ENCODE peak calls at places on chromosome X, in seven cellular contexts. One of them, this sample, is unnamed.
A peak's percentile ranks its signal among the peaks of the same experiment; 100 is the strongest.

GRCh38 chrX:129530410-129530809 is 7.1 kb upstream of the SMARCA1 start:
- DNase-seq in lung: no peak
- DNase-seq in tibial artery: no peak
- DNase-seq in upper lobe of right lung: no peak
- DNase-seq in A673: no peak
- DNase-seq in heart right ventricle: no peak
- DNase-seq in PC-3: no peak
- DNase-seq in this sample: no peak

GRCh38 chrX:77415161-77415560 is 32.0 kb upstream of the FGF16 start:
- DNase-seq in tibial artery: no peak
- DNase-seq in PC-3: peak; percentile 44
- DNase-seq in upper lobe of right lung: no peak
- DNase-seq in A673: peak; percentile 3
- DNase-seq in lung: no peak
- DNase-seq in heart right ventricle: no peak
- DNase-seq in this sample: no peak

GRCh38 chrX:67777148-67777547 is 233.3 kb downstream of the AR start:
- DNase-seq in heart right ventricle: no peak
- DNase-seq in upper lobe of right lung: no peak
- DNase-seq in lung: no peak
- DNase-seq in A673: no peak
- DNase-seq in PC-3: no peak
- DNase-seq in tibial artery: no peak
- DNase-seq in this sample: no peak

GRCh38 chrX:100695991-100696390 is 35.9 kb downstream of the SYTL4 start:
- DNase-seq in A673: no peak
- DNase-seq in PC-3: peak; percentile 69
- DNase-seq in heart right ventricle: no peak
- DNase-seq in upper lobe of right lung: no peak
- DNase-seq in tibial artery: no peak
- DNase-seq in lung: no peak
- DNase-seq in this sample: no peak

GRCh38 chrX:38959736-38960534 is 158.7 kb downstream of the MID1IP1 start:
- DNase-seq in lung: no peak
- DNase-seq in upper lobe of right lung: no peak
- DNase-seq in heart right ventricle: peak; percentile 9
- DNase-seq in tibial artery: no peak
- DNase-seq in A673: no peak
- DNase-seq in PC-3: no peak
- DNase-seq in this sample: no peak

GRCh38 chrX:331145-331771 is 12.7 kb upstream of the GTPBP6 start:
- DNase-seq in lung: no peak
- DNase-seq in tibial artery: peak; percentile 65
- DNase-seq in heart right ventricle: no peak
- DNase-seq in A673: peak; percentile 56
- DNase-seq in PC-3: peak; percentile 16
- DNase-seq in upper lobe of right lung: peak; percentile 64
- DNase-seq in this sample: peak; percentile 40

GRCh38 chrX:17707731-17708130 is 29.6 kb upstream of the SCML1 start:
- DNase-seq in A673: no peak
- DNase-seq in heart right ventricle: no peak
- DNase-seq in tibial artery: no peak
- DNase-seq in upper lobe of right lung: no peak
- DNase-seq in lung: no peak
- DNase-seq in PC-3: no peak
- DNase-seq in this sample: no peak

GRCh38 chrX:102808336-102808735 is 87.8 kb downstream of the GPRASP3 start:
- DNase-seq in upper lobe of right lung: no peak
- DNase-seq in tibial artery: no peak
- DNase-seq in PC-3: peak; percentile 2
- DNase-seq in A673: no peak
- DNase-seq in heart right ventricle: no peak
- DNase-seq in lung: no peak
- DNase-seq in this sample: no peak

GRCh38 chrX:44898411-44899221 is 25.6 kb downstream of the KDM6A start:
- DNase-seq in PC-3: no peak
- DNase-seq in tibial artery: no peak
- DNase-seq in upper lobe of right lung: no peak
- DNase-seq in A673: no peak
- DNase-seq in lung: no peak
- DNase-seq in heart right ventricle: no peak
- DNase-seq in this sample: no peak

GRCh38 chrX:123339201-123339905 is 155.3 kb downstream of the GRIA3 start:
- DNase-seq in A673: no peak
- DNase-seq in upper lobe of right lung: no peak
- DNase-seq in tibial artery: no peak
- DNase-seq in PC-3: peak; percentile 39
- DNase-seq in lung: no peak
- DNase-seq in heart right ventricle: no peak
- DNase-seq in this sample: no peak

GRCh38 chrX:65463550-65463949 is 71.0 kb downstream of the LAS1L start:
- DNase-seq in upper lobe of right lung: no peak
- DNase-seq in tibial artery: no peak
- DNase-seq in lung: no peak
- DNase-seq in PC-3: no peak
- DNase-seq in A673: no peak
- DNase-seq in heart right ventricle: no peak
- DNase-seq in this sample: no peak

GRCh38 chrX:112614640-112615039 is 65.1 kb downstream of the LHFPL1 start:
- DNase-seq in A673: no peak
- DNase-seq in tibial artery: no peak
- DNase-seq in lung: no peak
- DNase-seq in upper lobe of right lung: no peak
- DNase-seq in PC-3: no peak
- DNase-seq in heart right ventricle: no peak
- DNase-seq in this sample: no peak

GRCh38 chrX:139831689-139832456 is 101.0 kb downstream of the ATP11C start:
- DNase-seq in upper lobe of right lung: no peak
- DNase-seq in tibial artery: no peak
- DNase-seq in A673: peak; percentile 79
- DNase-seq in PC-3: peak; percentile 67
- DNase-seq in lung: no peak
- DNase-seq in heart right ventricle: peak; percentile 12
- DNase-seq in this sample: peak; percentile 8

GRCh38 chrX:139832728-139833309 is 100.0 kb downstream of the ATP11C start:
- DNase-seq in tibial artery: no peak
- DNase-seq in A673: no peak
- DNase-seq in lung: no peak
- DNase-seq in upper lobe of right lung: no peak
- DNase-seq in PC-3: peak; percentile 28
- DNase-seq in heart right ventricle: no peak
- DNase-seq in this sample: no peak

GRCh38 chrX:139828830-139829229 is 104.0 kb downstream of the ATP11C start:
- DNase-seq in lung: no peak
- DNase-seq in A673: no peak
- DNase-seq in upper lobe of right lung: no peak
- DNase-seq in PC-3: no peak
- DNase-seq in heart right ventricle: no peak
- DNase-seq in tibial artery: no peak
- DNase-seq in this sample: no peak

GRCh38 chrX:139828037-139828436 is 104.8 kb downstream of the ATP11C start:
- DNase-seq in tibial artery: no peak
- DNase-seq in PC-3: no peak
- DNase-seq in lung: no peak
- DNase-seq in upper lobe of right lung: no peak
- DNase-seq in A673: no peak
- DNase-seq in heart right ventricle: no peak
- DNase-seq in this sample: no peak

DNA sequence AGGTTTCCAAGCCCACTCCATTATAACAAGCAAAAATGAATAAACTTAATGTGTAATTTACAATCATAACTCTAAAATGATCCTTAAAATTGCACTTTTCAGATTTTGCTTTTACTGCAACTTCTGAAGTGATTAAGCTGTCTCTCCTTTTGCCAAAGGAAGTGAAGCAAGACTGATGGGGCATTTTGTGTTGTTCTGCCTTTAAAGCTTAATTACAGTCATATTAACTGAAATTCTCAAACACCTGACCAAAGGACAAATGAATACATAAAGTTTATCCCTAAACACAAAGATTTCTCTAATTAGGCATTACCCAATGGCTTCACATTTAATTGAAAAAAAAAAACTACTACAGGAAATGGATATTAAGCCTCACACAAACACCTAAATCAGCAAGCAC is 101.8 kb downstream of the ATP11C start:
- DNase-seq in upper lobe of right lung: no peak
- DNase-seq in A673: no peak
- DNase-seq in heart right ventricle: no peak
- DNase-seq in tibial artery: no peak
- DNase-seq in PC-3: no peak
- DNase-seq in lung: no peak
- DNase-seq in this sample: no peak
- H3K4me1 ChIP-seq in upper lobe of right lung: peaks cover 13% of the 10 kb centered on the region
- H3K4me1 ChIP-seq in A673: peaks cover 86% of the 10 kb centered on the region
- H3K4me1 ChIP-seq in heart right ventricle: peaks cover 54% of the 10 kb centered on the region
- H3K4me1 ChIP-seq in tibial artery: no peaks in the 10 kb centered on the region
- H3K4me1 ChIP-seq in PC-3: peaks cover 26% of the 10 kb centered on the region
- H3K4me1 ChIP-seq in lung: no peaks in the 10 kb centered on the region
- H3K4me1 ChIP-seq in this sample: peaks cover 7% of the 10 kb centered on the region

GRCh38 chrX:153349952-153350351 is 16.0 kb downstream of the ZNF275 start:
- DNase-seq in heart right ventricle: no peak
- DNase-seq in PC-3: no peak
- DNase-seq in upper lobe of right lung: no peak
- DNase-seq in lung: no peak
- DNase-seq in tibial artery: no peak
- DNase-seq in A673: no peak
- DNase-seq in this sample: no peak

GRCh38 chrX:153351981-153352380 is 18.0 kb downstream of the ZNF275 start:
- DNase-seq in heart right ventricle: no peak
- DNase-seq in tibial artery: no peak
- DNase-seq in upper lobe of right lung: no peak
- DNase-seq in PC-3: no peak
- DNase-seq in lung: no peak
- DNase-seq in A673: no peak
- DNase-seq in this sample: no peak

GRCh38 chrX:153343674-153344073 is 9.7 kb downstream of the ZNF275 start:
- DNase-seq in heart right ventricle: no peak
- DNase-seq in lung: no peak
- DNase-seq in A673: no peak
- DNase-seq in upper lobe of right lung: no peak
- DNase-seq in tibial artery: no peak
- DNase-seq in PC-3: no peak
- DNase-seq in this sample: no peak

GRCh38 chrX:153348421-153348820 is 14.5 kb downstream of the ZNF275 start:
- DNase-seq in PC-3: no peak
- DNase-seq in tibial artery: no peak
- DNase-seq in A673: no peak
- DNase-seq in upper lobe of right lung: no peak
- DNase-seq in lung: no peak
- DNase-seq in heart right ventricle: no peak
- DNase-seq in this sample: no peak

GRCh38 chrX:153347530-153347929 is 13.6 kb downstream of the ZNF275 start:
- DNase-seq in upper lobe of right lung: no peak
- DNase-seq in A673: no peak
- DNase-seq in PC-3: no peak
- DNase-seq in heart right ventricle: no peak
- DNase-seq in tibial artery: no peak
- DNase-seq in lung: peak; percentile 28
- DNase-seq in this sample: no peak
- H3K9me3 ChIP-seq in upper lobe of right lung: no peaks in the 10 kb centered on the region
- H3K9me3 ChIP-seq in A673: no peaks in the 10 kb centered on the region
- H3K9me3 ChIP-seq in PC-3: no peaks in the 10 kb centered on the region
- H3K9me3 ChIP-seq in heart right ventricle: no peaks in the 10 kb centered on the region
- H3K9me3 ChIP-seq in tibial artery: no peaks in the 10 kb centered on the region
- H3K9me3 ChIP-seq in lung: no peaks in the 10 kb centered on the region
- H3K9me3 ChIP-seq in this sample: no peaks in the 10 kb centered on the region

DNA sequence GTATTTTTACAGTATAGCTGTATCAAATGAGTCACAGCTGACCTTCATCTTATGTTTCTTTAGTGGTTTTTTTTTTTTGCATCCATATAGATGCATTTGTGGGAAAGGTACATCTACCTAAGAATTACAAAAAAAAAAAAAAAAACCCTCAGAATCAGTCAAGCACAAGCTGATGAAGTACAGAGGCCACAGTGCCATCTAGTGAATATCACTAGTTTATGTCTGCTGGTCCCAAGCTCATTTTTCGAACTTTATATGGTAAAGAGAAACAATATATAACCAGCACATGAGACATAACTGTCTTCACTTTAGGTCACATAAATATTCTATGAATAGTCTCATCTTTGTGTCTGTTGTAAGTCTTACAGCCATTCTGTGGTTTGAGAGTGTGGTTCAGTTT is 220.1 kb downstream of the DLG3 start:
- DNase-seq in tibial artery: no peak
- DNase-seq in upper lobe of right lung: no peak
- DNase-seq in lung: no peak
- DNase-seq in PC-3: peak; percentile 49
- DNase-seq in heart right ventricle: no peak
- DNase-seq in A673: peak; percentile 7
- DNase-seq in this sample: no peak
- TF ChIP-seq CTCF in tibial artery: no peak
- TF ChIP-seq CTCF in upper lobe of right lung: no peak
- TF ChIP-seq CTCF in lung: no peak
- TF ChIP-seq CTCF in PC-3: peak; percentile 58
- TF ChIP-seq CTCF in heart right ventricle: peak; percentile 32
- TF ChIP-seq CTCF in A673: peak; percentile 49
- TF ChIP-seq CTCF in this sample: peak; percentile 26

GRCh38 chrX:50698944-50699343 is 115.0 kb downstream of the SHROOM4 start:
- DNase-seq in tibial artery: no peak
- DNase-seq in upper lobe of right lung: no peak
- DNase-seq in A673: no peak
- DNase-seq in heart right ventricle: no peak
- DNase-seq in lung: no peak
- DNase-seq in PC-3: no peak
- DNase-seq in this sample: no peak
- H3K4me1 ChIP-seq in tibial artery: no peaks in the 10 kb centered on the region
- H3K4me1 ChIP-seq in upper lobe of right lung: no peaks in the 10 kb centered on the region
- H3K4me1 ChIP-seq in A673: peaks cover 52% of the 10 kb centered on the region
- H3K4me1 ChIP-seq in heart right ventricle: no peaks in the 10 kb centered on the region
- H3K4me1 ChIP-seq in lung: peaks cover 2% of the 10 kb centered on the region
- H3K4me1 ChIP-seq in PC-3: no peaks in the 10 kb centered on the region
- H3K4me1 ChIP-seq in this sample: no peaks in the 10 kb centered on the region

GRCh38 chrX:47413179-47413594 is 42.8 kb downstream of the ZNF157 start:
- DNase-seq in upper lobe of right lung: no peak
- DNase-seq in tibial artery: no peak
- DNase-seq in PC-3: no peak
- DNase-seq in heart right ventricle: no peak
- DNase-seq in lung: no peak
- DNase-seq in A673: no peak
- DNase-seq in this sample: no peak
- H3K9me3 ChIP-seq in upper lobe of right lung: no peaks in the 10 kb centered on the region
- H3K9me3 ChIP-seq in tibial artery: no peaks in the 10 kb centered on the region
- H3K9me3 ChIP-seq in PC-3: peaks cover 18% of the 10 kb centered on the region
- H3K9me3 ChIP-seq in heart right ventricle: peaks cover 40% of the 10 kb centered on the region
- H3K9me3 ChIP-seq in lung: peaks cover 6% of the 10 kb centered on the region
- H3K9me3 ChIP-seq in A673: peaks cover 46% of the 10 kb centered on the region
- H3K9me3 ChIP-seq in this sample: no peaks in the 10 kb centered on the region

This sample was measured in BE2C.